ENCODE peak calls at places on chromosome 11, in four cellular contexts. O is H1, M is HCT116, G is SK-N-SH. X is an unnamed sample.

GRCh38 chr11:70742553-70743291 is 344.4 kb downstream of the CTTN start:
- DNase-seq in O (peak), M (no peak), G (peak), X (no peak)

GRCh38 chr11:69133251-69133650 is 22.5 kb upstream of the SMIM38 start:
- DNase-seq in O (no peak), M (no peak), G (no peak), X (no peak)

GRCh38 chr11:64052938-64053622 is 17.3 kb downstream of the FLRT1 start:
- DNase-seq in O (no peak), M (no peak), G (no peak), X (no peak)

GRCh38 chr11:83063073-83063754 is 8.5 kb downstream of the RAB30 start:
- DNase-seq in O (no peak), M (no peak), G (no peak), X (no peak)

GRCh38 chr11:78786086-78786485 is 211.4 kb upstream of the NARS2 start:
- DNase-seq in O (no peak), M (no peak), G (peak), X (no peak)

GRCh38 chr11:20397281-20397680 is 9.8 kb downstream of the PRMT3 start:
- DNase-seq in O (no peak), M (peak), G (peak), X (peak)

GRCh38 chr11:63997104-63997700 is 11.0 kb downstream of the OTUB1 start:
- DNase-seq in O (no peak), M (no peak), G (no peak), X (no peak)

GRCh38 chr11:94597896-94598295 is 30.7 kb downstream of the PIWIL4 start:
- DNase-seq in O (no peak), M (no peak), G (no peak), X (peak)

GRCh38 chr11:129285387-129285786 is 90.3 kb upstream of the BARX2 start:
- DNase-seq in O (no peak), M (no peak), G (no peak), X (no peak)

GRCh38 chr11:10095412-10096207 is 198.4 kb downstream of the SBF2 start:
- DNase-seq in O (no peak), M (no peak), G (no peak), X (no peak)

GRCh38 chr11:111797145-111797581 is 31.0 kb upstream of the PPP2R1B start:
- DNase-seq in O (no peak), M (no peak), G (no peak), X (no peak)

GRCh38 chr11:118918128-118918685 is 7.5 kb downstream of the BCL9L start:
- DNase-seq in O (no peak), M (no peak), G (peak), X (no peak)

GRCh38 chr11:104965735-104966134 is 2.6 kb downstream of the CASP4 start:
- DNase-seq in O (no peak), M (no peak), G (no peak), X (no peak)

GRCh38 chr11:117514256-117514655 is 186.6 kb downstream of the CEP164 start:
- DNase-seq in O (no peak), M (no peak), G (no peak), X (no peak)

GRCh38 chr11:128859563-128860441 is 7.3 kb downstream of the KCNJ1 start:
- DNase-seq in O (peak), M (peak), G (peak), X (peak)

GRCh38 chr11:25247336-25247735 is 750.5 kb downstream of the LUZP2 start:
- DNase-seq in O (no peak), M (no peak), G (no peak), X (no peak)

GRCh38 chr11:77287615-77288273 is 13.7 kb downstream of the GDPD4 start:
- DNase-seq in O (no peak), M (no peak), G (no peak), X (no peak)

GRCh38 chr11:13297308-13297916 is 19.8 kb downstream of the BMAL1 start:
- DNase-seq in O (no peak), M (no peak), G (no peak), X (no peak)

GRCh38 chr11:83608571-83608970 is 322.4 kb upstream of the CCDC90B start:
- DNase-seq in O (no peak), M (no peak), G (peak), X (no peak)

GRCh38 chr11:113148076-113148475 is 166.3 kb upstream of the TTC12 start:
- DNase-seq in O (no peak), M (no peak), G (no peak), X (no peak)

GRCh38 chr11:88979641-88980040 is 86.1 kb downstream of the GRM5 start:
- DNase-seq in O (no peak), M (no peak), G (no peak), X (no peak)

GRCh38 chr11:872799-873198 is 30.1 kb downstream of the TSPAN4 start:
- DNase-seq in O (no peak), M (no peak), G (no peak), X (no peak)

GRCh38 chr11:10688401-10688800 is 5.2 kb downstream of the IRAG1 start:
- DNase-seq in O (no peak), M (peak), G (no peak), X (no peak)

GRCh38 chr11:27041141-27041869 is 690 bp downstream of the BBOX1 start:
- DNase-seq in O (no peak), M (no peak), G (no peak), X (no peak)

GRCh38 chr11:73340164-73340563 is 32.1 kb downstream of the ARHGEF17 start:
- DNase-seq in O (no peak), M (no peak), G (no peak), X (no peak)

GRCh38 chr11:76836613-76837291 is 24.0 kb upstream of the ACER3 start:
- DNase-seq in O (no peak), M (no peak), G (no peak), X (no peak)

GRCh38 chr11:130312046-130312445 is 2.7 kb downstream of the ZBTB44 start:
- DNase-seq in O (no peak), M (no peak), G (no peak), X (no peak)

GRCh38 chr11:67310246-67311050 is 7.1 kb downstream of the SSH3 start:
- DNase-seq in O (no peak), M (no peak), G (no peak), X (no peak)
- TF ChIP-seq JUND in O (no peak), M (no peak), G (no peak), X (no peak)

GRCh38 chr11:12179521-12179920 is 69.1 kb downstream of the MICAL2 start:
- DNase-seq in O (no peak), M (no peak), G (no peak), X (no peak)
- TF ChIP-seq JUND in O (no peak), M (no peak), G (no peak), X (no peak)

GRCh38 chr11:17572791-17573460 is 25.9 kb downstream of the OTOG start:
- DNase-seq in O (no peak), M (no peak), G (no peak), X (no peak)

GRCh38 chr11:17574141-17574798 is 27.2 kb downstream of the OTOG start:
- DNase-seq in O (peak), M (no peak), G (no peak), X (no peak)

GRCh38 chr11:17573526-17573925 is 26.5 kb downstream of the OTOG start:
- DNase-seq in O (peak), M (no peak), G (no peak), X (no peak)

GRCh38 chr11:17575431-17576425 is 28.7 kb downstream of the OTOG start:
- DNase-seq in O (no peak), M (no peak), G (no peak), X (no peak)

GRCh38 chr11:17574799-17575144 is 27.7 kb downstream of the OTOG start:
- DNase-seq in O (peak), M (no peak), G (no peak), X (no peak)
- TF ChIP-seq JUND in O (no peak), M (no peak), G (no peak), X (no peak)

DNA sequence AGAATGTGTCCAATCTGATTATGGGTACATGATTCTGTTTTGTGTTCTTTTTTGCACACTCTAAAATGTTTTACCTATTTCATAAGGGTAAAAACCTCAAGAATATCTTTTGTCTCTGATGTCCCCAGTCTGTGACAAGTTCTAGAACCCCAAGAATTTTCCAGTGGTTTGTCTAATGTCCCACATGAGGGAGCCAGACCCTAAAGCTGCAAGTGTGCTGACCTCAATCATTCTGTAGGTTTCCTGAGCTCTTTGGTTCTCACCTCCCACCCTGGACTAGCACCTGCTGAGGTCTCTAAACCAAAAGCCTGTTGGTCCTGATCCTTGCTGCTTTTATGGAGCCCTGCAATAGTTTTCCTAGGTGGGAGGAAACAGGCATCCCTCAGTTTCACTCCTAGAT is 149.8 kb upstream of the MPPED2 start:
- DNase-seq in O (no peak), M (no peak), G (no peak), X (peak)
- TF ChIP-seq JUND in O (no peak), M (no peak), G (no peak), X (no peak)

GRCh38 chr11:22521226-22521625 is 104.4 kb downstream of the FANCF start:
- DNase-seq in O (no peak), M (peak), G (no peak), X (no peak)
- TF ChIP-seq JUND in O (no peak), M (no peak), G (no peak), X (no peak)

GRCh38 chr11:2804189-2804588 is 81.4 kb downstream of the CDKN1C start:
- DNase-seq in O (peak), M (no peak), G (no peak), X (no peak)
- TF ChIP-seq JUND in O (no peak), M (no peak), G (no peak), X (no peak)

GRCh38 chr11:47109882-47110281 is 66.8 kb downstream of the ARFGAP2 start:
- DNase-seq in O (no peak), M (no peak), G (no peak), X (no peak)

GRCh38 chr11:47111318-47111804 is 65.3 kb downstream of the ARFGAP2 start:
- DNase-seq in O (no peak), M (no peak), G (no peak), X (no peak)

GRCh38 chr11:47107709-47108108 is 69.0 kb downstream of the ARFGAP2 start:
- DNase-seq in O (no peak), M (no peak), G (no peak), X (no peak)

GRCh38 chr11:47108214-47108613 is 68.5 kb downstream of the ARFGAP2 start:
- DNase-seq in O (no peak), M (no peak), G (no peak), X (no peak)

GRCh38 chr11:47109051-47109791 is 67.5 kb downstream of the ARFGAP2 start:
- DNase-seq in O (no peak), M (no peak), G (no peak), X (no peak)
- TF ChIP-seq JUND in O (no peak), M (no peak), G (no peak), X (no peak)

GRCh38 chr11:106399075-106399500 is 321.6 kb downstream of the AASDHPPT start:
- DNase-seq in O (no peak), M (peak), G (peak), X (no peak)
- TF ChIP-seq JUND in O (no peak), M (peak), G (peak), X (no peak)

X was measured in T47D.